ENCODE peak calls at places on chromosomes 5 and 9, in four cellular contexts. R, W, U and I are unnamed samples. For H3K4me1, the result is how much of the 10 kb centered on the place peaks cover.

GRCh38 chr5:169374761-169375160 is 73.8 kb upstream of the SLIT3 start:
- DNase-seq in W (no peak), R (no peak), U (no peak), I (no peak)

GRCh38 chr5:145495171-145495570 is 340.0 kb downstream of the PRELID2 start:
- DNase-seq in U (no peak), W (no peak), R (no peak), I (no peak)

GRCh38 chr9:111118256-111118950 is 80.1 kb upstream of the LPAR1 start:
- DNase-seq in U (no peak), R (no peak), W (no peak), I (no peak)

GRCh38 chr5:16134204-16134603 is 45.4 kb downstream of the MARCHF11 start:
- DNase-seq in R (no peak), W (no peak), U (no peak), I (no peak)

GRCh38 chr9:121218357-121219027 is 16.8 kb upstream of the RAB14 start:
- DNase-seq in R (no peak), U (no peak), W (no peak), I (no peak)

GRCh38 chr9:121639619-121640018 is 11.8 kb upstream of the DAB2IP start:
- DNase-seq in W (no peak), R (no peak), U (no peak), I (no peak)

GRCh38 chr5:171630047-171630669 is 155.5 kb upstream of the SMIM23 start:
- DNase-seq in U (no peak), R (peak), W (no peak), I (peak)

GRCh38 chr5:148760945-148761638 is 65.3 kb upstream of the ADRB2 start:
- DNase-seq in W (no peak), R (no peak), U (no peak), I (no peak)

GRCh38 chr5:33588654-33589372 is 148.0 kb downstream of the TARS1 start:
- DNase-seq in W (no peak), U (no peak), R (peak), I (peak)

GRCh38 chr9:81125446-81126092 is 563.8 kb downstream of the TLE1 start:
- DNase-seq in W (no peak), U (no peak), R (peak), I (no peak)

GRCh38 chr9:120942186-120943001 is 15.8 kb upstream of the TRAF1 start:
- DNase-seq in W (no peak), R (no peak), U (no peak), I (peak)

GRCh38 chr9:134188421-134189166 is 24.2 kb upstream of the RNU6ATAC start:
- DNase-seq in R (peak), U (peak), W (peak), I (no peak)

GRCh38 chr9:13811876-13812275 is 502.1 kb downstream of the NFIB start:
- DNase-seq in U (no peak), W (no peak), R (no peak), I (no peak)

GRCh38 chr5:173163219-173163618 is 18.9 kb downstream of the BNIP1 start:
- DNase-seq in R (peak), W (no peak), U (no peak), I (peak)

GRCh38 chr5:1975898-1976765 is 93.4 kb upstream of the IRX4 start:
- DNase-seq in R (no peak), U (no peak), W (no peak), I (no peak)

GRCh38 chr5:95392593-95393182 is 1.5 kb downstream of the FAM81B start:
- DNase-seq in R (peak), U (no peak), W (peak), I (no peak)

GRCh38 chr9:89616411-89616810 is 11.6 kb downstream of the GADD45G start:
- DNase-seq in R (no peak), U (no peak), W (no peak), I (no peak)

GRCh38 chr5:1919209-1919566 is 36.5 kb upstream of the IRX4 start:
- DNase-seq in W (no peak), R (no peak), U (no peak), I (no peak)

GRCh38 chr5:159928122-159928960 is 12.1 kb downstream of the ADRA1B start:
- DNase-seq in R (peak), W (no peak), U (no peak), I (no peak)

GRCh38 chr9:84271004-84271886 is 69.3 kb downstream of the SLC28A3 start:
- DNase-seq in W (peak), R (peak), U (no peak), I (peak)

GRCh38 chr9:14030350-14030823 is 283.6 kb downstream of the NFIB start:
- DNase-seq in W (peak), R (peak), U (no peak), I (no peak)

GRCh38 chr9:83992407-83992806 is 11.8 kb downstream of the RMI1 start:
- DNase-seq in W (no peak), U (no peak), R (no peak), I (no peak)

GRCh38 chr5:65721775-65722574 is at the start of the genes NLN and SGTB:
- DNase-seq in W (peak), U (peak), R (peak), I (peak)

GRCh38 chr9:68555416-68555815 is 14.7 kb upstream of the TMEM252 start:
- DNase-seq in U (no peak), R (no peak), W (no peak), I (no peak)

GRCh38 chr9:77839459-77840140 is 191.5 kb upstream of the GNA14 start:
- DNase-seq in U (no peak), W (no peak), R (peak), I (no peak)

GRCh38 chr9:110252509-110253139 is 3.7 kb downstream of the TXN start:
- DNase-seq in R (peak), U (no peak), W (no peak), I (no peak)

GRCh38 chr5:146188358-146188757 is 5.9 kb upstream of the LARS1 start:
- DNase-seq in W (no peak), R (no peak), U (no peak), I (no peak)

GRCh38 chr9:129776938-129777768 is 24.3 kb upstream of the PTGES start:
- DNase-seq in W (peak), U (peak), R (peak), I (peak)

GRCh38 chr9:109224751-109225150 is 57.7 kb upstream of the FRRS1L start:
- DNase-seq in U (no peak), W (no peak), R (no peak), I (no peak)

GRCh38 chr5:42423285-42424152 is at the start of gene GHR:
- DNase-seq in U (peak), R (peak), W (peak), I (peak)

GRCh38 chr9:126158591-126159519 is 167.8 kb upstream of the MVB12B start:
- DNase-seq in R (no peak), U (no peak), W (no peak), I (no peak)

GRCh38 chr5:61486476-61486875 is 154.4 kb downstream of the ZSWIM6 start:
- DNase-seq in R (no peak), W (no peak), U (no peak), I (no peak)

GRCh38 chr9:116115731-116116353 is 37.7 kb upstream of the PAPPA start:
- DNase-seq in W (no peak), R (peak), U (no peak), I (no peak)

GRCh38 chr5:74124826-74125225 is 498.8 kb downstream of the ARHGEF28 start:
- DNase-seq in W (no peak), U (no peak), R (no peak), I (no peak)

GRCh38 chr9:68981825-68982224 is 32.1 kb downstream of the PRKACG start:
- DNase-seq in U (no peak), W (no peak), R (peak), I (no peak)

GRCh38 chr9:444528-444927 is 229.9 kb downstream of the DOCK8 start:
- DNase-seq in U (no peak), W (no peak), R (peak), I (no peak)

GRCh38 chr9:128750926-128751595 is 20.7 kb downstream of the ZER1 start:
- DNase-seq in U (no peak), W (no peak), R (no peak), I (no peak)
- H3K27ac ChIP-seq in U (no peak), W (no peak), R (no peak), I (no peak)

DNA sequence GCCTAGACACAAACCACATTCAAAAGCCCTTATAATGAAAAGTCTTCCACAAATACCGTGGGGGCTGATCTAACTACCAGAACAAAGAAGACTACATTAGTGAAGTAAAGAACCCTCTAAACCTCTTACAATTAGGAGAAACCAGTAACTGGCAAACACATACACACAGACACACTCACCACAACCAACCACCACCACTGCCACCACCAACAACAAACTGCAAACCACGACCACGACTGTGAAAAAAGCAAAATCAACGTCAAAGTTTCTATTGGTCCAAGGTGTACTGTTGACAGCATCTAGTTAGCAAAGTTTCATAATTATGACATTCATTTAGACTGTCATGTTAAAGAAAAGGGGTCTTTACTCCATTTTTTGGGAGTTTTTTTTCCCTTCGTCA is 2.7 kb downstream of the CDO1 start:
- DNase-seq in U (no peak), R (no peak), W (no peak), I (no peak)
- H3K4me3 ChIP-seq in U (no peak), R (no peak), W (no peak), I (no peak)

GRCh38 chr9:95029251-95029650 is 288.3 kb downstream of the FANCC start:
- DNase-seq in U (no peak), R (no peak), W (no peak), I (no peak)
- H3K4me1 ChIP-seq in U (half or more), R (under half), W (half or more), I (under half)

DNA sequence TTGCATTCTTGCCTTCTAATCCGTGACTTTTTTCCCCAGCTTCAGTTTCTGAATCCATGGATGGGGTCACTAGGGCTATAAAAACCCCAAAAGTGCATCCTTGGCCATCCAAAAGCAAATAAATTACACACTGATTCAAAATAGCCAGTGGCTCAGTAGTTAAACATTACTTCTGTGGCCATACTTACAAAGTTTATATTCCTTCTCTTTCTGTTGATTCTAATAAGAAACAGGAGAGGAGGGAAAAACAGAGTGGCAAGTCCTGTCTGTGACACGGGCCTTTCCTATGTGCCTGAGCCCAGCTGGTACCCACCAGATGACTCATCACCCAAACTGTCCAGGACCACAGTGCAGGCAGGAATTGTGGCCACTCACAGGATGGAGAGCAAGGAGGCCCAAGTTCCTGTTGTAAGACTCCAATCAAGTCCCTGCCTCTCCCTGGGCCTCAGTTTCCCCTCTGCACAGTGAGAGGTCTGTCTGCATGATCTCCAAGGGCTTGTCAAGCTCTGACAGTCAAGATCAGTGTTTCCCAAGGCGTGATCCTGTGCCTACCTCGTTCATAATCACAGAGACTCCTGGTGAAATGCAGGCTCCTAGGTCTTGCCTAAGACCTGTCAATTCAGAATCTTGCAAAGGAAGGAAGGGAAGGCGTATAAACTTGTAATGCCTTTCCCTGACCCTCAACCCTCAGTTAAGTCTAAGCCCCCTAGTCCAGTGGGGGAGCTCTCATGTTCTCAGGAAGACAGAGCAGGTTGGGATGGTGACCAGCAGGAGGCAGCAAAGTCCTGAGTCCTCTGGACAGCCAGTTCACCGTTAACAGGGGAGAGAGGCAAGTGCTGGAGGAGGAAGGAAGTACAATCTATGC is 29.5 kb downstream of the TNIP1 start:
- DNase-seq in W (peak), U (peak), R (peak), I (peak)
- H3K27ac ChIP-seq in W (no peak), U (no peak), R (no peak), I (peak)

GRCh38 chr5:77644443-77645157 is 6.1 kb upstream of the OTP start:
- DNase-seq in R (no peak), W (no peak), U (no peak), I (no peak)

GRCh38 chr5:77643654-77644404 is 5.3 kb upstream of the OTP start:
- DNase-seq in W (no peak), U (no peak), R (no peak), I (no peak)

GRCh38 chr5:77641963-77642589 is 3.6 kb upstream of the OTP start:
- DNase-seq in R (no peak), W (no peak), U (no peak), I (no peak)

GRCh38 chr5:77641397-77641943 is 3.0 kb upstream of the OTP start:
- DNase-seq in W (no peak), U (no peak), R (no peak), I (no peak)

GRCh38 chr5:77642915-77643653 is 4.6 kb upstream of the OTP start:
- DNase-seq in U (no peak), W (no peak), R (no peak), I (no peak)
- H3K4me3 ChIP-seq in U (no peak), W (no peak), R (no peak), I (no peak)

DNA sequence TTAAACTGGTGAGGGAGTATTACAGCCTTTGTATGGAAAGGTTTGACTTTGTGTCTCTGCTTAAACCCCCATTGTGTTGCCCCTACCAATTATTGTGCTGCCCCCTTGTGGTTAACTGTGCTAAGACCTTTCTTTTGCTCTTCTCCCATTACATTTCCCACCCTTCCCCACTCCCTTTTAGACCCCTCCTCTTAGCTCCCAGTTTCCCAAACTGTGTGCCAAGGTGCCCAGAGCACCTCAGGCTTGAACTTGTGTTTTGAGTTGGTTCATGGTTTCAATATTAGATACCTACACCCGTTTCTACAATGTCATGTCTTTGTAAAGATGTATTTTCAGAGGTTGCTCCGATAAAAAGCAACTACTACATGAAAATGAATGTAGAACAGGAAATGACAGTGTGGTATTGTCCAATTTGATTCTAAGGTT is 2.9 kb downstream of the JAK2 start:
- DNase-seq in W (peak), R (peak), U (no peak), I (peak)
- H3K4me1 ChIP-seq in W (under half), R (under half), U (under half), I (under half)